ENCODE peak calls at places on chromosomes 1 and 21, in ten cellular contexts. One of them, this sample, is unnamed.
A peak's percentile ranks its signal among the peaks of the same experiment; 100 is the strongest.

GRCh38 chr1:15939181-15940109 is 36.5 kb downstream of the ZBTB17 start:
- DNase-seq in hepatocyte: peak; percentile 63
- DNase-seq in upper lobe of right lung: no peak
- DNase-seq in right atrium auricular region: peak; percentile 49
- DNase-seq in lower lobe of right lung: no peak
- DNase-seq in neuronal stem cell: no peak
- DNase-seq in WERI-Rb-1: no peak
- DNase-seq in endodermal cell: peak; percentile 45
- DNase-seq in Peyer's patch: no peak
- DNase-seq in CD8-positive, alpha-beta T cell: no peak
- DNase-seq in this sample: no peak

GRCh38 chr1:238404506-238404905 is 513.8 kb upstream of the ZP4 start:
- DNase-seq in WERI-Rb-1: no peak
- DNase-seq in endodermal cell: no peak
- DNase-seq in CD8-positive, alpha-beta T cell: no peak
- DNase-seq in neuronal stem cell: no peak
- DNase-seq in Peyer's patch: no peak
- DNase-seq in right atrium auricular region: no peak
- DNase-seq in upper lobe of right lung: no peak
- DNase-seq in lower lobe of right lung: no peak
- DNase-seq in hepatocyte: no peak
- DNase-seq in this sample: no peak

GRCh38 chr1:186518822-186519381 is 58.0 kb upstream of the PDC start:
- DNase-seq in hepatocyte: no peak
- DNase-seq in right atrium auricular region: no peak
- DNase-seq in neuronal stem cell: no peak
- DNase-seq in WERI-Rb-1: no peak
- DNase-seq in lower lobe of right lung: no peak
- DNase-seq in Peyer's patch: no peak
- DNase-seq in endodermal cell: no peak
- DNase-seq in CD8-positive, alpha-beta T cell: no peak
- DNase-seq in upper lobe of right lung: no peak
- DNase-seq in this sample: no peak

GRCh38 chr1:155062151-155062686 is 1.3 kb upstream of the EFNA4 start:
- DNase-seq in neuronal stem cell: peak; percentile 55
- DNase-seq in WERI-Rb-1: peak; percentile 61
- DNase-seq in right atrium auricular region: no peak
- DNase-seq in CD8-positive, alpha-beta T cell: no peak
- DNase-seq in upper lobe of right lung: no peak
- DNase-seq in Peyer's patch: peak; percentile 20
- DNase-seq in hepatocyte: peak; percentile 73
- DNase-seq in endodermal cell: peak; percentile 94
- DNase-seq in lower lobe of right lung: no peak
- DNase-seq in this sample: no peak

GRCh38 chr1:186271032-186271431 is 104.0 kb downstream of the TPR start:
- DNase-seq in Peyer's patch: no peak
- DNase-seq in upper lobe of right lung: no peak
- DNase-seq in neuronal stem cell: no peak
- DNase-seq in CD8-positive, alpha-beta T cell: no peak
- DNase-seq in hepatocyte: no peak
- DNase-seq in lower lobe of right lung: no peak
- DNase-seq in WERI-Rb-1: no peak
- DNase-seq in endodermal cell: no peak
- DNase-seq in right atrium auricular region: no peak
- DNase-seq in this sample: no peak

GRCh38 chr1:32448773-32449456 is 16.0 kb upstream of the ZBTB8B start:
- DNase-seq in CD8-positive, alpha-beta T cell: no peak
- DNase-seq in right atrium auricular region: no peak
- DNase-seq in hepatocyte: peak; percentile 27
- DNase-seq in neuronal stem cell: no peak
- DNase-seq in endodermal cell: peak; percentile 85
- DNase-seq in lower lobe of right lung: no peak
- DNase-seq in Peyer's patch: no peak
- DNase-seq in upper lobe of right lung: no peak
- DNase-seq in WERI-Rb-1: peak; percentile 77
- DNase-seq in this sample: no peak

GRCh38 chr1:56502700-56503245 is 76.6 kb downstream of the PLPP3 start:
- DNase-seq in neuronal stem cell: no peak
- DNase-seq in lower lobe of right lung: no peak
- DNase-seq in WERI-Rb-1: no peak
- DNase-seq in hepatocyte: no peak
- DNase-seq in CD8-positive, alpha-beta T cell: no peak
- DNase-seq in Peyer's patch: no peak
- DNase-seq in right atrium auricular region: no peak
- DNase-seq in endodermal cell: no peak
- DNase-seq in upper lobe of right lung: no peak
- DNase-seq in this sample: no peak

GRCh38 chr1:71106658-71107322 is 26.0 kb upstream of the ZRANB2 start:
- DNase-seq in upper lobe of right lung: no peak
- DNase-seq in endodermal cell: no peak
- DNase-seq in neuronal stem cell: no peak
- DNase-seq in hepatocyte: no peak
- DNase-seq in WERI-Rb-1: no peak
- DNase-seq in lower lobe of right lung: no peak
- DNase-seq in Peyer's patch: no peak
- DNase-seq in right atrium auricular region: no peak
- DNase-seq in CD8-positive, alpha-beta T cell: no peak
- DNase-seq in this sample: no peak

GRCh38 chr1:164561007-164561406 is 2.0 kb downstream of the PBX1 start:
- DNase-seq in Peyer's patch: no peak
- DNase-seq in CD8-positive, alpha-beta T cell: no peak
- DNase-seq in WERI-Rb-1: no peak
- DNase-seq in endodermal cell: no peak
- DNase-seq in lower lobe of right lung: no peak
- DNase-seq in upper lobe of right lung: no peak
- DNase-seq in hepatocyte: no peak
- DNase-seq in neuronal stem cell: no peak
- DNase-seq in right atrium auricular region: no peak
- DNase-seq in this sample: no peak

GRCh38 chr21:38495242-38495641 is 3.0 kb downstream of the ERG start:
- DNase-seq in endodermal cell: no peak
- DNase-seq in WERI-Rb-1: no peak
- DNase-seq in neuronal stem cell: no peak
- DNase-seq in Peyer's patch: no peak
- DNase-seq in right atrium auricular region: no peak
- DNase-seq in CD8-positive, alpha-beta T cell: no peak
- DNase-seq in hepatocyte: no peak
- DNase-seq in lower lobe of right lung: no peak
- DNase-seq in upper lobe of right lung: no peak
- DNase-seq in this sample: no peak

GRCh38 chr1:214537219-214537618 is 14.2 kb downstream of the PTPN14 start:
- DNase-seq in upper lobe of right lung: no peak
- DNase-seq in endodermal cell: no peak
- DNase-seq in Peyer's patch: no peak
- DNase-seq in neuronal stem cell: no peak
- DNase-seq in CD8-positive, alpha-beta T cell: no peak
- DNase-seq in right atrium auricular region: no peak
- DNase-seq in hepatocyte: no peak
- DNase-seq in WERI-Rb-1: no peak
- DNase-seq in lower lobe of right lung: no peak
- DNase-seq in this sample: no peak

GRCh38 chr21:39730418-39731107 is 14.4 kb upstream of the IGSF5 start:
- DNase-seq in CD8-positive, alpha-beta T cell: no peak
- DNase-seq in upper lobe of right lung: no peak
- DNase-seq in endodermal cell: no peak
- DNase-seq in neuronal stem cell: no peak
- DNase-seq in right atrium auricular region: no peak
- DNase-seq in WERI-Rb-1: no peak
- DNase-seq in lower lobe of right lung: no peak
- DNase-seq in Peyer's patch: no peak
- DNase-seq in hepatocyte: no peak
- DNase-seq in this sample: no peak

GRCh38 chr1:24266398-24266941 is 52.7 kb upstream of the GRHL3 start:
- DNase-seq in CD8-positive, alpha-beta T cell: no peak
- DNase-seq in lower lobe of right lung: no peak
- DNase-seq in right atrium auricular region: no peak
- DNase-seq in hepatocyte: peak; percentile 23
- DNase-seq in endodermal cell: peak; percentile 67
- DNase-seq in upper lobe of right lung: no peak
- DNase-seq in Peyer's patch: no peak
- DNase-seq in WERI-Rb-1: no peak
- DNase-seq in neuronal stem cell: no peak
- DNase-seq in this sample: no peak

GRCh38 chr1:51915958-51916357 is 37.4 kb upstream of the NRDC start:
- DNase-seq in neuronal stem cell: no peak
- DNase-seq in CD8-positive, alpha-beta T cell: no peak
- DNase-seq in hepatocyte: no peak
- DNase-seq in right atrium auricular region: no peak
- DNase-seq in upper lobe of right lung: no peak
- DNase-seq in WERI-Rb-1: peak; percentile 76
- DNase-seq in lower lobe of right lung: no peak
- DNase-seq in Peyer's patch: no peak
- DNase-seq in endodermal cell: no peak
- DNase-seq in this sample: no peak

GRCh38 chr1:179017383-179018326 is 8.0 kb upstream of the FAM20B start:
- DNase-seq in Peyer's patch: no peak
- DNase-seq in CD8-positive, alpha-beta T cell: no peak
- DNase-seq in upper lobe of right lung: no peak
- DNase-seq in neuronal stem cell: no peak
- DNase-seq in lower lobe of right lung: no peak
- DNase-seq in endodermal cell: no peak
- DNase-seq in WERI-Rb-1: peak; percentile 44
- DNase-seq in hepatocyte: peak; percentile 70
- DNase-seq in right atrium auricular region: no peak
- DNase-seq in this sample: no peak

GRCh38 chr1:1808206-1808605 is 29.9 kb upstream of the NADK start:
- DNase-seq in WERI-Rb-1: no peak
- DNase-seq in Peyer's patch: no peak
- DNase-seq in right atrium auricular region: no peak
- DNase-seq in lower lobe of right lung: no peak
- DNase-seq in neuronal stem cell: no peak
- DNase-seq in upper lobe of right lung: no peak
- DNase-seq in hepatocyte: no peak
- DNase-seq in endodermal cell: no peak
- DNase-seq in CD8-positive, alpha-beta T cell: no peak
- DNase-seq in this sample: no peak

GRCh38 chr1:1809489-1809888 is 31.2 kb upstream of the NADK start:
- DNase-seq in endodermal cell: no peak
- DNase-seq in WERI-Rb-1: peak; percentile 70
- DNase-seq in right atrium auricular region: no peak
- DNase-seq in lower lobe of right lung: no peak
- DNase-seq in CD8-positive, alpha-beta T cell: no peak
- DNase-seq in neuronal stem cell: no peak
- DNase-seq in upper lobe of right lung: peak; percentile 6
- DNase-seq in hepatocyte: no peak
- DNase-seq in Peyer's patch: no peak
- DNase-seq in this sample: no peak

GRCh38 chr1:1799716-1800115 is 21.4 kb upstream of the NADK start:
- DNase-seq in endodermal cell: no peak
- DNase-seq in hepatocyte: no peak
- DNase-seq in WERI-Rb-1: no peak
- DNase-seq in right atrium auricular region: no peak
- DNase-seq in CD8-positive, alpha-beta T cell: no peak
- DNase-seq in upper lobe of right lung: no peak
- DNase-seq in neuronal stem cell: no peak
- DNase-seq in lower lobe of right lung: no peak
- DNase-seq in Peyer's patch: no peak
- DNase-seq in this sample: no peak

GRCh38 chr1:1806890-1807289 is 28.6 kb upstream of the NADK start:
- DNase-seq in right atrium auricular region: no peak
- DNase-seq in Peyer's patch: no peak
- DNase-seq in WERI-Rb-1: no peak
- DNase-seq in CD8-positive, alpha-beta T cell: no peak
- DNase-seq in upper lobe of right lung: no peak
- DNase-seq in neuronal stem cell: no peak
- DNase-seq in lower lobe of right lung: no peak
- DNase-seq in endodermal cell: no peak
- DNase-seq in hepatocyte: no peak
- DNase-seq in this sample: no peak

GRCh38 chr1:1804301-1804700 is 26.0 kb upstream of the NADK start:
- DNase-seq in right atrium auricular region: no peak
- DNase-seq in hepatocyte: no peak
- DNase-seq in neuronal stem cell: no peak
- DNase-seq in Peyer's patch: no peak
- DNase-seq in lower lobe of right lung: no peak
- DNase-seq in endodermal cell: no peak
- DNase-seq in CD8-positive, alpha-beta T cell: no peak
- DNase-seq in upper lobe of right lung: peak; percentile 35
- DNase-seq in WERI-Rb-1: no peak
- DNase-seq in this sample: no peak
- H3K36me3 ChIP-seq in right atrium auricular region: peaks cover 47% of the 10 kb centered on the region
- H3K36me3 ChIP-seq in hepatocyte: peaks cover 6% of the 10 kb centered on the region
- H3K36me3 ChIP-seq in neuronal stem cell: peaks cover 40% of the 10 kb centered on the region
- H3K36me3 ChIP-seq in Peyer's patch: peaks cover 82% of the 10 kb centered on the region
- H3K36me3 ChIP-seq in lower lobe of right lung: peaks cover 88% of the 10 kb centered on the region
- H3K36me3 ChIP-seq in endodermal cell: peaks cover 82% of the 10 kb centered on the region
- H3K36me3 ChIP-seq in CD8-positive, alpha-beta T cell: peaks cover 20% of the 10 kb centered on the region
- H3K36me3 ChIP-seq in upper lobe of right lung: peaks cover 90% of the 10 kb centered on the region
- H3K36me3 ChIP-seq in WERI-Rb-1: peaks cover 72% of the 10 kb centered on the region
- H3K36me3 ChIP-seq in this sample: peaks cover 35% of the 10 kb centered on the region

GRCh38 chr1:31264790-31265386 is 25.2 kb upstream of the NKAIN1 start:
- DNase-seq in endodermal cell: no peak
- DNase-seq in hepatocyte: no peak
- DNase-seq in Peyer's patch: no peak
- DNase-seq in lower lobe of right lung: no peak
- DNase-seq in upper lobe of right lung: no peak
- DNase-seq in WERI-Rb-1: no peak
- DNase-seq in right atrium auricular region: no peak
- DNase-seq in neuronal stem cell: no peak
- DNase-seq in CD8-positive, alpha-beta T cell: no peak
- DNase-seq in this sample: no peak
- H3K36me3 ChIP-seq in endodermal cell: peaks cover 89% of the 10 kb centered on the region
- H3K36me3 ChIP-seq in hepatocyte: no peaks in the 10 kb centered on the region
- H3K36me3 ChIP-seq in Peyer's patch: peaks cover 65% of the 10 kb centered on the region
- H3K36me3 ChIP-seq in lower lobe of right lung: peaks cover 100% of the 10 kb centered on the region
- H3K36me3 ChIP-seq in upper lobe of right lung: peaks cover 91% of the 10 kb centered on the region
- H3K36me3 ChIP-seq in WERI-Rb-1: peaks cover 77% of the 10 kb centered on the region
- H3K36me3 ChIP-seq in right atrium auricular region: peaks cover 74% of the 10 kb centered on the region
- H3K36me3 ChIP-seq in neuronal stem cell: peaks cover 20% of the 10 kb centered on the region
- H3K36me3 ChIP-seq in CD8-positive, alpha-beta T cell: peaks cover 35% of the 10 kb centered on the region
- H3K36me3 ChIP-seq in this sample: peaks cover 34% of the 10 kb centered on the region

DNA sequence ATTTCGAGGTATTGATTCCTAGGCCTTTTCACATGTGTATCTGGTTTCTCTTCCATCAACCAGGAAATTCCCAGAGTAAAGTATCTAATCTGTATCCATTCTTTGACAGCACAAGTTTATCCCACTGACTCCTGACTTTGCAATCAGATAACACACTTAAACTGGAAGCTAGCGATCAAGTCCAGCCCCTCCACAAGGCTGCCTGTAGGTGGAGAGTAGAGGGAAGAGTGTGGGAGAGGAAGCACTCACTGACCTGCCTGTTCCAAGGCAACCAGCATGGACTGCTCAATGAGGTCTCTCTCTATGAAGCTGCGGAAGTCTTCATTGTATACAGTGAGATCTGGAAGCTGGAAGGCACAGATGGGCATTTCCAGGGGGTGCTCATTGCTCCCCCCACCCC is 30.4 kb upstream of the MTMR11 start:
- DNase-seq in WERI-Rb-1: no peak
- DNase-seq in lower lobe of right lung: no peak
- DNase-seq in neuronal stem cell: no peak
- DNase-seq in right atrium auricular region: no peak
- DNase-seq in CD8-positive, alpha-beta T cell: no peak
- DNase-seq in Peyer's patch: no peak
- DNase-seq in hepatocyte: no peak
- DNase-seq in upper lobe of right lung: no peak
- DNase-seq in endodermal cell: no peak
- DNase-seq in this sample: no peak
- H3K36me3 ChIP-seq in WERI-Rb-1: peaks cover 96% of the 10 kb centered on the region
- H3K36me3 ChIP-seq in lower lobe of right lung: peaks cover 77% of the 10 kb centered on the region
- H3K36me3 ChIP-seq in neuronal stem cell: peaks cover 23% of the 10 kb centered on the region
- H3K36me3 ChIP-seq in right atrium auricular region: peaks cover 73% of the 10 kb centered on the region
- H3K36me3 ChIP-seq in CD8-positive, alpha-beta T cell: peaks cover 18% of the 10 kb centered on the region
- H3K36me3 ChIP-seq in Peyer's patch: peaks cover 85% of the 10 kb centered on the region
- H3K36me3 ChIP-seq in hepatocyte: no peaks in the 10 kb centered on the region
- H3K36me3 ChIP-seq in upper lobe of right lung: peaks cover 78% of the 10 kb centered on the region
- H3K36me3 ChIP-seq in endodermal cell: peaks cover 71% of the 10 kb centered on the region
- H3K36me3 ChIP-seq in this sample: peaks cover 18% of the 10 kb centered on the region

GRCh38 chr1:37480125-37480466 is 5.7 kb downstream of the ZC3H12A start:
- DNase-seq in lower lobe of right lung: no peak
- DNase-seq in right atrium auricular region: peak; percentile 57
- DNase-seq in CD8-positive, alpha-beta T cell: no peak
- DNase-seq in endodermal cell: no peak
- DNase-seq in hepatocyte: no peak
- DNase-seq in upper lobe of right lung: no peak
- DNase-seq in neuronal stem cell: no peak
- DNase-seq in WERI-Rb-1: no peak
- DNase-seq in Peyer's patch: no peak
- DNase-seq in this sample: no peak
- H3K36me3 ChIP-seq in lower lobe of right lung: peaks cover 71% of the 10 kb centered on the region
- H3K36me3 ChIP-seq in right atrium auricular region: peaks cover 69% of the 10 kb centered on the region
- H3K36me3 ChIP-seq in CD8-positive, alpha-beta T cell: peaks cover 35% of the 10 kb centered on the region
- H3K36me3 ChIP-seq in endodermal cell: peaks cover 25% of the 10 kb centered on the region
- H3K36me3 ChIP-seq in hepatocyte: no peaks in the 10 kb centered on the region
- H3K36me3 ChIP-seq in upper lobe of right lung: peaks cover 58% of the 10 kb centered on the region
- H3K36me3 ChIP-seq in neuronal stem cell: peaks cover 27% of the 10 kb centered on the region
- H3K36me3 ChIP-seq in WERI-Rb-1: peaks cover 80% of the 10 kb centered on the region
- H3K36me3 ChIP-seq in Peyer's patch: peaks cover 61% of the 10 kb centered on the region
- H3K36me3 ChIP-seq in this sample: peaks cover 57% of the 10 kb centered on the region

This sample was measured in CD8-positive, alpha-beta memory T cell.